ENCODE peak calls at places on chromosomes 13 and 19, in nine cellular contexts. One of them, this sample, is unnamed.

GRCh38 chr19:41886761-41887710 is 4.1 kb downstream of the ARHGEF1 start:
- DNase-seq in neural progenitor cell: no peak
- DNase-seq in Calu3: no peak
- DNase-seq in WTC11: no peak
- DNase-seq in astrocyte of the spinal cord: no peak
- DNase-seq in cardiac fibroblast: no peak
- DNase-seq in type B pancreatic cell: no peak
- DNase-seq in IMR-90: no peak
- DNase-seq in uterus: no peak
- DNase-seq in this sample: peak

GRCh38 chr19:17766543-17767131 is 15.4 kb downstream of the FCHO1 start:
- DNase-seq in neural progenitor cell: peak
- DNase-seq in WTC11: peak
- DNase-seq in type B pancreatic cell: peak
- DNase-seq in IMR-90: peak
- DNase-seq in uterus: peak
- DNase-seq in astrocyte of the spinal cord: peak
- DNase-seq in cardiac fibroblast: peak
- DNase-seq in Calu3: peak
- DNase-seq in this sample: peak

GRCh38 chr19:11031421-11032070 is 57.7 kb upstream of the LDLR start:
- DNase-seq in neural progenitor cell: no peak
- DNase-seq in type B pancreatic cell: no peak
- DNase-seq in IMR-90: no peak
- DNase-seq in WTC11: no peak
- DNase-seq in cardiac fibroblast: no peak
- DNase-seq in astrocyte of the spinal cord: no peak
- DNase-seq in Calu3: no peak
- DNase-seq in uterus: no peak
- DNase-seq in this sample: no peak

GRCh38 chr13:21436582-21436981 is 22.5 kb downstream of the ZDHHC20 start:
- DNase-seq in neural progenitor cell: no peak
- DNase-seq in type B pancreatic cell: no peak
- DNase-seq in WTC11: no peak
- DNase-seq in IMR-90: no peak
- DNase-seq in Calu3: no peak
- DNase-seq in cardiac fibroblast: no peak
- DNase-seq in uterus: no peak
- DNase-seq in astrocyte of the spinal cord: no peak
- DNase-seq in this sample: peak

GRCh38 chr19:18961767-18962423 is 20.9 kb upstream of the HOMER3 start:
- DNase-seq in type B pancreatic cell: no peak
- DNase-seq in neural progenitor cell: peak
- DNase-seq in Calu3: no peak
- DNase-seq in astrocyte of the spinal cord: no peak
- DNase-seq in WTC11: peak
- DNase-seq in uterus: no peak
- DNase-seq in cardiac fibroblast: no peak
- DNase-seq in IMR-90: no peak
- DNase-seq in this sample: no peak

GRCh38 chr13:98523455-98524102 is 53.3 kb downstream of the STK24 start:
- DNase-seq in type B pancreatic cell: no peak
- DNase-seq in Calu3: no peak
- DNase-seq in WTC11: no peak
- DNase-seq in IMR-90: no peak
- DNase-seq in uterus: no peak
- DNase-seq in neural progenitor cell: no peak
- DNase-seq in astrocyte of the spinal cord: no peak
- DNase-seq in cardiac fibroblast: no peak
- DNase-seq in this sample: no peak

GRCh38 chr13:107205318-107206112 is 637.6 kb upstream of the ARGLU1 start:
- DNase-seq in uterus: peak
- DNase-seq in IMR-90: peak
- DNase-seq in WTC11: peak
- DNase-seq in neural progenitor cell: peak
- DNase-seq in type B pancreatic cell: peak
- DNase-seq in astrocyte of the spinal cord: peak
- DNase-seq in cardiac fibroblast: peak
- DNase-seq in Calu3: peak
- DNase-seq in this sample: peak

GRCh38 chr19:13869324-13869723 is 7.6 kb upstream of the NANOS3 start:
- DNase-seq in WTC11: no peak
- DNase-seq in type B pancreatic cell: no peak
- DNase-seq in astrocyte of the spinal cord: no peak
- DNase-seq in uterus: no peak
- DNase-seq in IMR-90: no peak
- DNase-seq in neural progenitor cell: no peak
- DNase-seq in cardiac fibroblast: no peak
- DNase-seq in Calu3: no peak
- DNase-seq in this sample: no peak

GRCh38 chr13:27869436-27870090 is 50.2 kb upstream of the PDX1 start:
- DNase-seq in type B pancreatic cell: no peak
- DNase-seq in uterus: no peak
- DNase-seq in IMR-90: no peak
- DNase-seq in Calu3: no peak
- DNase-seq in cardiac fibroblast: no peak
- DNase-seq in WTC11: no peak
- DNase-seq in neural progenitor cell: no peak
- DNase-seq in astrocyte of the spinal cord: no peak
- DNase-seq in this sample: no peak

DNA sequence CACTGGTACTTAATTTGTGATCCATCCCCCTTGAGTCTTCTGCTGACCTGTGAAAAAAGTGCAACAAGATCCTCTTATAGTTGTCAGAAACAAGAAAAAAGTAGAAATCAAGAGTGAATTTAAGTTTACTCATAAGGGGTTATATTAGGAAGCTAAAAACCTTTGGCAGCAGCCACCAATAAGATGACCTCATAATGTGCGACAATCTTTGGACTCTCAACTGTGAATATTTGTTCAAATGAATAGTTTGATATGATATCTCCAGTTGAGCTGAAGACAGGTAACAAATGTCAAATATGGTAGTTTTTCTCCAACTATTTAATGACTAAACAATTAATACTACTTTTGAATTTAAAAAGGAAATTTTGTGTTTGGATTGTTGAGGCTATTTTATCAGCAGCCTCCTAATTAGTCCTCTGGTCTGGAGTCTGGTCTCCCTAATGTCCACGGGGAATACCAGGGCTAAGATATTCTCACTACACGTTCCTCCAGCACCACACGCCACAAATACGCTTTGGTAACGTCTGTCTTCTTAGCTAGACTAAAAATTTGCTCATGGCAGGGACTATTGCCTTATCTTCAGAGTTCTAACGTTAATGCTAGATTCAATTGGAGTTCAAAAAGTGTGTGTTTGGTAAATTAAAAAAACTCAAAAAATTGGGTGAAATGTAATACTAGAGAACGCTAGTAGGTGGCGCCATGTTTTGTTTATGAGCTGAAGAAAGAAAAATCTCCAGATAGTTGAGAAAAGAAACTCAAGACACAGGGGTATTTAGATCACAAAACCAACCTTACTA is 51.0 kb upstream of the PDX1 start:
- DNase-seq in Calu3: peak
- DNase-seq in uterus: no peak
- DNase-seq in astrocyte of the spinal cord: peak
- DNase-seq in WTC11: no peak
- DNase-seq in type B pancreatic cell: no peak
- DNase-seq in neural progenitor cell: peak
- DNase-seq in cardiac fibroblast: peak
- DNase-seq in IMR-90: peak
- DNase-seq in this sample: peak
- TF ChIP-seq CTCF in Calu3: peak
- TF ChIP-seq CTCF in uterus: no peak
- TF ChIP-seq CTCF in astrocyte of the spinal cord: peak
- TF ChIP-seq CTCF in WTC11: peak
- TF ChIP-seq CTCF in type B pancreatic cell: peak
- TF ChIP-seq CTCF in neural progenitor cell: peak
- TF ChIP-seq CTCF in cardiac fibroblast: peak
- TF ChIP-seq CTCF in IMR-90: peak
- TF ChIP-seq CTCF in this sample: peak

GRCh38 chr13:41565221-41565620 is 107.9 kb downstream of the RGCC start:
- DNase-seq in WTC11: no peak
- DNase-seq in Calu3: no peak
- DNase-seq in astrocyte of the spinal cord: peak
- DNase-seq in type B pancreatic cell: no peak
- DNase-seq in neural progenitor cell: no peak
- DNase-seq in IMR-90: peak
- DNase-seq in uterus: no peak
- DNase-seq in cardiac fibroblast: peak
- DNase-seq in this sample: peak

GRCh38 chr13:41563501-41564001 is 106.2 kb downstream of the RGCC start:
- DNase-seq in cardiac fibroblast: peak
- DNase-seq in neural progenitor cell: no peak
- DNase-seq in uterus: no peak
- DNase-seq in Calu3: no peak
- DNase-seq in IMR-90: peak
- DNase-seq in type B pancreatic cell: no peak
- DNase-seq in astrocyte of the spinal cord: peak
- DNase-seq in WTC11: no peak
- DNase-seq in this sample: peak

GRCh38 chr13:41568990-41569387 is 111.6 kb downstream of the RGCC start:
- DNase-seq in uterus: no peak
- DNase-seq in WTC11: no peak
- DNase-seq in astrocyte of the spinal cord: peak
- DNase-seq in Calu3: no peak
- DNase-seq in IMR-90: peak
- DNase-seq in neural progenitor cell: no peak
- DNase-seq in type B pancreatic cell: no peak
- DNase-seq in cardiac fibroblast: peak
- DNase-seq in this sample: no peak

GRCh38 chr13:41564046-41564445 is 106.7 kb downstream of the RGCC start:
- DNase-seq in astrocyte of the spinal cord: no peak
- DNase-seq in Calu3: no peak
- DNase-seq in type B pancreatic cell: no peak
- DNase-seq in cardiac fibroblast: no peak
- DNase-seq in uterus: no peak
- DNase-seq in IMR-90: no peak
- DNase-seq in WTC11: no peak
- DNase-seq in neural progenitor cell: no peak
- DNase-seq in this sample: no peak

DNA sequence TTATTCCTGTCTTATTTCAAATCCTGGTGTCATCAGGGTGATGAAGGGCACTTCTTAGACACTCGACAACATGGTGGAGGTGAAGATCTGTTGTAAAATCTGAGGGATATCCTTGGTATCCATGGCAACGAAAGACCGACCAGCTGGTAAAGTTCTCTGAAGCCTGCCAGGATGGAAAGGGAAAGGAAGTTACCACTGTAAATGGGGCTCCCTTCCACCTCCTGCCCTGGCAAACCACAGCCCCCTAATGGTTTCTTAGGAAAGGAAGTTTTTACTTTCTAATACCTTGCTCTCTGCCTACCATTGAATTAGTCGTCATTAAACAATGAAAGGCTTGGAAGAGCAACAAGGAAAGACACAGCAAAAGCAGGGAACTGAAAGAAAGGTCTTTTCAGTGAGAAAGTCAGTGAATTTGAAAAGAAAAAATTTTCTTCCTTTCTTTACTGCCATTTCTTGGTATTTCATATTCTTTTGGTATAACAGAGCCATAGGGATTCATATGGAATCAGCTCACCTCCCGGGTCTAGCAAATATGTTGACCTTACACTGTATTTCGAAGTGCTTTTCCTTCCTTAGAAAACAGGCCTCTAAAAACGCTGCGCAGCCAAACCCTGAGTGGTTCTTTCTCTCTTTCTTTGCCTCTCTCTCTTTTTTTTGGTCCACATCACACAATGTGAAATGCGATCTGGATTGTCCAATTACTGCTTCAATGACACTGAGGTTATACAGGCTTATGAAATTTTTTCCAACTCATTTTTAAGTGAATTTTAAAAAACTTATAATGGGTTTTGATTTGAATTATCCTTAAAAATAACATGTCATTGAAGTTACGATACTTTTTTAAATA is 111.0 kb downstream of the RGCC start:
- DNase-seq in WTC11: no peak
- DNase-seq in uterus: no peak
- DNase-seq in neural progenitor cell: no peak
- DNase-seq in type B pancreatic cell: no peak
- DNase-seq in astrocyte of the spinal cord: no peak
- DNase-seq in cardiac fibroblast: no peak
- DNase-seq in IMR-90: no peak
- DNase-seq in Calu3: no peak
- DNase-seq in this sample: no peak
- TF ChIP-seq CTCF in WTC11: no peak
- TF ChIP-seq CTCF in uterus: no peak
- TF ChIP-seq CTCF in neural progenitor cell: no peak
- TF ChIP-seq CTCF in type B pancreatic cell: no peak
- TF ChIP-seq CTCF in astrocyte of the spinal cord: no peak
- TF ChIP-seq CTCF in cardiac fibroblast: no peak
- TF ChIP-seq CTCF in IMR-90: no peak
- TF ChIP-seq CTCF in Calu3: no peak
- TF ChIP-seq CTCF in this sample: no peak

GRCh38 chr19:32674959-32675719 is at the start of gene ANKRD27:
- DNase-seq in WTC11: peak
- DNase-seq in cardiac fibroblast: peak
- DNase-seq in type B pancreatic cell: peak
- DNase-seq in uterus: peak
- DNase-seq in IMR-90: peak
- DNase-seq in Calu3: peak
- DNase-seq in astrocyte of the spinal cord: peak
- DNase-seq in neural progenitor cell: peak
- DNase-seq in this sample: peak

GRCh38 chr19:32675720-32676185 is at the start of gene RGS9BP:
- DNase-seq in IMR-90: peak
- DNase-seq in WTC11: peak
- DNase-seq in type B pancreatic cell: no peak
- DNase-seq in uterus: peak
- DNase-seq in cardiac fibroblast: peak
- DNase-seq in astrocyte of the spinal cord: peak
- DNase-seq in Calu3: peak
- DNase-seq in neural progenitor cell: peak
- DNase-seq in this sample: peak

GRCh38 chr19:32673573-32673972 is 1.4 kb downstream of the ANKRD27 start:
- DNase-seq in Calu3: no peak
- DNase-seq in IMR-90: no peak
- DNase-seq in WTC11: no peak
- DNase-seq in neural progenitor cell: no peak
- DNase-seq in uterus: no peak
- DNase-seq in type B pancreatic cell: no peak
- DNase-seq in astrocyte of the spinal cord: no peak
- DNase-seq in cardiac fibroblast: no peak
- DNase-seq in this sample: no peak

GRCh38 chr19:32676186-32676894 is 692 bp downstream of the RGS9BP start:
- DNase-seq in IMR-90: no peak
- DNase-seq in cardiac fibroblast: no peak
- DNase-seq in type B pancreatic cell: no peak
- DNase-seq in WTC11: peak
- DNase-seq in Calu3: peak
- DNase-seq in astrocyte of the spinal cord: no peak
- DNase-seq in neural progenitor cell: peak
- DNase-seq in uterus: peak
- DNase-seq in this sample: peak

DNA sequence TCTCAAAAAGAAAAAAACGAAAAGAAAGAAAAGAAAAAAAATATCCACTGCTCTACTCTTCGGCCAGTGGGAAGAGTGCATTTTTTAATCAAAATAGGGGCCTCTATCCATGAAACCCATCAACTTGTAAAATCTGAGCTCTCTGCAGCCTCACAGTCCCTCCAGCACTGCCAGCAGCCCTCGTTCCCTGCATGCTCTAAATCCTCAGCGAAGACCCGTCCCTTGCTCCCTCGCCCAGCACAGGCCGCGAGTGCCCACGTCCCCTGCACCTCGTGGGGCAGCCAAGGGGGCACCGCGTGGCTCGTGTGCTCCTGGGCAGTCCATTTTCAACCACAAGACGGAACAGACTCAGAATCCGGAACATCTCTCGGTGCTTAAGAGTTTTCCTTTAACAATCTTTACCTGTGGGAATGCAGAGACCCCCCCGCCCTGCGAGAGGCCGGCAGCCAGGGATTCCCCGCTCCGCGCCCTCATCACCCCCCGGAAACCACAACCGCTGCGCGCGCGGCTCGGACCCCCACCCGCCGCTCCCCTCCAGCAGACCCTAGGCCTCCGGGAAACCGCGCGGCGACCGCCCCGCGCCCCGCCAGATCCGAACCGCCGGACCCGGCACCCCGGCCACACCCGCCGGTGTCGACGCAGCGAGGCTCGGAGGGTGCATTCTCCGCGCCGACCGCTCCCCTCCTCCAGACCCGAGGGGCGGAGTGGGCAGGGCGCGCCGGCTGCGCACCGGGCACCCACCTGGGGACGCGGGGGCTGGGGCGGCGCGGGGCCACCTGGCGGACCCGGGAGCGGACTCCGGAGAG is 624 bp downstream of the ANKRD27 start:
- DNase-seq in WTC11: no peak
- DNase-seq in uterus: no peak
- DNase-seq in cardiac fibroblast: no peak
- DNase-seq in IMR-90: no peak
- DNase-seq in neural progenitor cell: peak
- DNase-seq in astrocyte of the spinal cord: no peak
- DNase-seq in type B pancreatic cell: no peak
- DNase-seq in Calu3: no peak
- DNase-seq in this sample: no peak
- TF ChIP-seq CTCF in WTC11: no peak
- TF ChIP-seq CTCF in uterus: no peak
- TF ChIP-seq CTCF in cardiac fibroblast: no peak
- TF ChIP-seq CTCF in IMR-90: no peak
- TF ChIP-seq CTCF in neural progenitor cell: peak
- TF ChIP-seq CTCF in astrocyte of the spinal cord: no peak
- TF ChIP-seq CTCF in type B pancreatic cell: no peak
- TF ChIP-seq CTCF in Calu3: no peak
- TF ChIP-seq CTCF in this sample: no peak

GRCh38 chr13:67651908-67652307 is 421.8 kb upstream of the PCDH9 start:
- DNase-seq in Calu3: no peak
- DNase-seq in cardiac fibroblast: no peak
- DNase-seq in uterus: no peak
- DNase-seq in WTC11: no peak
- DNase-seq in neural progenitor cell: no peak
- DNase-seq in IMR-90: no peak
- DNase-seq in astrocyte of the spinal cord: no peak
- DNase-seq in type B pancreatic cell: no peak
- DNase-seq in this sample: no peak
- TF ChIP-seq CTCF in Calu3: no peak
- TF ChIP-seq CTCF in cardiac fibroblast: no peak
- TF ChIP-seq CTCF in uterus: no peak
- TF ChIP-seq CTCF in WTC11: no peak
- TF ChIP-seq CTCF in neural progenitor cell: peak
- TF ChIP-seq CTCF in IMR-90: no peak
- TF ChIP-seq CTCF in astrocyte of the spinal cord: no peak
- TF ChIP-seq CTCF in type B pancreatic cell: no peak
- TF ChIP-seq CTCF in this sample: no peak

This sample was measured in epithelial cell of esophagus.